ENCODE peak calls at places on chromosomes 7 and 10, in six cellular contexts. S, V, G, X, U and B are unnamed samples.

GRCh38 chr7:50531928-50532327 is 33.3 kb downstream of the DDC start:
- DNase-seq in S (no peak), V (no peak), G (peak), X (no peak), U (peak), B (no peak)

GRCh38 chr7:30202671-30203070 is 67.9 kb downstream of the MTURN start:
- DNase-seq in S (no peak), V (peak), G (no peak), X (no peak), U (no peak), B (no peak)

GRCh38 chr7:31443457-31443856 is 70.4 kb upstream of the ITPRID1 start:
- DNase-seq in S (no peak), V (peak), G (peak), X (no peak), U (peak), B (peak)

GRCh38 chr10:106133451-106133850 is 1031.1 kb downstream of the SORCS1 start:
- DNase-seq in S (no peak), V (no peak), G (no peak), X (no peak), U (no peak), B (no peak)

GRCh38 chr7:27205325-27206280 is 5.7 kb upstream of the HOXA13 start:
- DNase-seq in S (peak), V (peak), G (no peak), X (peak), U (peak), B (no peak)

GRCh38 chr7:80288175-80289122 is 153.8 kb downstream of the GNAI1 start:
- DNase-seq in S (no peak), V (no peak), G (peak), X (no peak), U (peak), B (no peak)

GRCh38 chr10:57218382-57218781 is 857.3 kb upstream of the ZWINT start:
- DNase-seq in S (no peak), V (no peak), G (no peak), X (no peak), U (peak), B (no peak)

GRCh38 chr10:89692416-89692815 is 9.0 kb upstream of the KIF20B start:
- DNase-seq in S (no peak), V (no peak), G (no peak), X (no peak), U (no peak), B (no peak)

GRCh38 chr10:125103466-125104377 is 56.6 kb downstream of the CTBP2 start:
- DNase-seq in S (no peak), V (no peak), G (no peak), X (no peak), U (no peak), B (no peak)

GRCh38 chr7:155824195-155824915 is 12.1 kb upstream of the SHH start:
- DNase-seq in S (peak), V (no peak), G (peak), X (no peak), U (peak), B (no peak)

GRCh38 chr7:119572541-119572940 is 700.4 kb upstream of the KCND2 start:
- DNase-seq in S (no peak), V (no peak), G (no peak), X (no peak), U (no peak), B (no peak)

GRCh38 chr10:54372164-54372563 is 428.9 kb downstream of the PCDH15 start:
- DNase-seq in S (no peak), V (no peak), G (no peak), X (no peak), U (no peak), B (no peak)

GRCh38 chr7:32506266-32507054 is 11.2 kb downstream of the AVL9 start:
- DNase-seq in S (no peak), V (no peak), G (peak), X (no peak), U (peak), B (no peak)

GRCh38 chr7:84912993-84913635 is 273.7 kb downstream of the SEMA3D start:
- DNase-seq in S (no peak), V (no peak), G (peak), X (no peak), U (peak), B (no peak)

GRCh38 chr7:55060690-55061414 is 42.0 kb downstream of the EGFR start:
- DNase-seq in S (no peak), V (no peak), G (peak), X (no peak), U (no peak), B (no peak)

GRCh38 chr7:24882989-24883631 is 96.9 kb downstream of the OSBPL3 start:
- DNase-seq in S (no peak), V (no peak), G (peak), X (no peak), U (peak), B (no peak)

GRCh38 chr10:20970044-20970443 is 72.9 kb upstream of the NEBL start:
- DNase-seq in S (no peak), V (no peak), G (peak), X (no peak), U (peak), B (no peak)

GRCh38 chr10:29657719-29658274 is 23.0 kb upstream of the SVIL start:
- DNase-seq in S (no peak), V (no peak), G (peak), X (no peak), U (no peak), B (no peak)

GRCh38 chr7:131950758-131951157 is 394.3 kb upstream of the PODXL start:
- DNase-seq in S (no peak), V (no peak), G (peak), X (no peak), U (no peak), B (no peak)

GRCh38 chr7:115851291-115851690 is 179.3 kb downstream of the TFEC start:
- DNase-seq in S (no peak), V (peak), G (peak), X (no peak), U (peak), B (no peak)

GRCh38 chr10:11602919-11603523 is 8.4 kb downstream of the USP6NL start:
- DNase-seq in S (no peak), V (no peak), G (peak), X (no peak), U (peak), B (no peak)
- H3K9ac ChIP-seq in S (no peak), V (no peak), G (no peak), X (no peak), U (no peak), B (no peak)

GRCh38 chr10:6240254-6240653 is 37.5 kb downstream of the PFKFB3 start:
- DNase-seq in S (no peak), V (no peak), G (no peak), X (no peak), U (no peak), B (no peak)

GRCh38 chr10:6236349-6237188 is 33.8 kb downstream of the PFKFB3 start:
- DNase-seq in S (no peak), V (no peak), G (peak), X (no peak), U (no peak), B (no peak)

GRCh38 chr10:6242089-6242488 is 39.4 kb downstream of the PFKFB3 start:
- DNase-seq in S (no peak), V (no peak), G (no peak), X (no peak), U (no peak), B (no peak)

GRCh38 chr10:6237189-6237496 is 34.4 kb downstream of the PFKFB3 start:
- DNase-seq in S (no peak), V (no peak), G (no peak), X (no peak), U (no peak), B (no peak)

GRCh38 chr10:6239213-6239991 is 36.7 kb downstream of the PFKFB3 start:
- DNase-seq in S (no peak), V (no peak), G (peak), X (no peak), U (peak), B (peak)
- H3K9ac ChIP-seq in S (no peak), V (no peak), G (no peak), X (no peak), U (no peak), B (no peak)

DNA sequence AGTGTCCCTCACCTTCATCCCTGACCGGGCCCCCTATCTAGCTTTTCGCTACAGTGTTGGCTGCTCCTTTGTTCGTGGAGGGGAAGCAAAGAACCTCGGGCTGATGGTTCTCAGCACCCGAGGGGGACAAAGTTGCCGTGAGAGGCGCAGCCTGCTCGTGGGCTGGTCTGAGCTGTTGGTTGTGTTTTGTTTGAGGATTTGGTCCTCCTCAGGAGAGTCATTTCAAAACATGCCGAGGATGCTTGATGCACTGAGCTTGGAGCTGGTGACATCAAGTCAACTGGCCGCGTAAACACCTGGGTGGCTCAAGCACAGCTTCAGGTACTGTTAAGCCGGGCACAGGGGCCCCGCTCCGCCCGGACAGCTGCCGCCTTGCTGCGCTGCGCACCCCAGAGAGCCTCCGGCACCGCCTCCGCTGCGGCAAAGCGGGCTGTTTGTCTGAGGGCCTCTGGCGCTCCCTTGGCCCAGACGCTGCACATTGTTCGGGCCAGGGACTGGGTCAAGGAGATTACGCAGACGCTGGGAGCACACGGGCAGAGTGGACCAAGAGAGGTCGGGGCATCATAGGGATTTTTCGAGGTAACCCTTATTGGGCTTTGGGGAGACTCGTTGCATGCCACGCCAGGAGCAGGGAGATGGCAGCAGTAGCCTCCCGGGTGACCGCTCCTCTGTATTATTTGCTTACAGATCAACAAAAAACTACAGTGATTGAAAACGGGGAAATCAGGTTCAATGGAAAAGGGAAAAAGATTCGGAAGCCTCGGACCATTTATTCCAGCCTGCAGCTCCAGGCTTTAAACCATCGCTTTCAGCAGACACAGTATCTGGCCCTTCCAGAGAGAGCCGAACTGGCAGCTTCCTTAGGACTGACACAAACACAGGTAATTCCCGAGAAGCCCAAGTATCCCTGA is 1.9 kb downstream of the DLX6 start:
- DNase-seq in S (no peak), V (peak), G (no peak), X (peak), U (no peak), B (no peak)
- H3K9ac ChIP-seq in S (no peak), V (no peak), G (no peak), X (no peak), U (no peak), B (no peak)

DNA sequence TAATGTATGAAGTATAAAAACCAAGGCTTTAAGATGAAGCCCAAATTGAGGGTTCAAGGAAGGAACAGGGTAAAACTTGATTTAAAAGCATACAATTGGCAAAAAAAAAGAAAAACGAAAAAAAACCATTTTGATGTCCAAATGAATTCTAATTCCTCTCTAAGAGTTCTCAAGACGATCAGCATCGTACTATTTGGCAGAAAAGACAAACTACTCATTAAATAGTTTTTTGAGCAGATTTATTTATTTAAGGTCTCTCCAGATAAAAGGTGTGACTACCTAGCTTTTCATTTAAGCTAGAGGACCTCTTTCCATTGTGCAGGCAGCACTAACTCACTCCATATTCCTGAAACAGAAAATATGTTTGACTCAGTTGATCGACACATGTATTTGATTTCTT is 245.0 kb downstream of the KIAA1217 start:
- DNase-seq in S (no peak), V (no peak), G (no peak), X (no peak), U (no peak), B (no peak)
- H3K9ac ChIP-seq in S (no peak), V (no peak), G (no peak), X (no peak), U (no peak), B (no peak)

GRCh38 chr10:82924711-82925110 is 1049.7 kb downstream of the NRG3 start:
- DNase-seq in S (no peak), V (no peak), G (no peak), X (no peak), U (no peak), B (no peak)
- H3K9ac ChIP-seq in S (no peak), V (no peak), G (no peak), X (no peak), U (no peak), B (no peak)

GRCh38 chr7:74272305-74273038 is 16.7 kb upstream of the CLIP2 start:
- DNase-seq in S (peak), V (no peak), G (peak), X (no peak), U (peak), B (no peak)
- H3K9ac ChIP-seq in S (peak), V (no peak), G (peak), X (no peak), U (peak), B (no peak)

GRCh38 chr10:128180843-128181242 is 54.6 kb upstream of the MKI67 start:
- DNase-seq in S (no peak), V (no peak), G (no peak), X (no peak), U (no peak), B (peak)
- H3K9ac ChIP-seq in S (no peak), V (no peak), G (no peak), X (no peak), U (no peak), B (peak)

DNA sequence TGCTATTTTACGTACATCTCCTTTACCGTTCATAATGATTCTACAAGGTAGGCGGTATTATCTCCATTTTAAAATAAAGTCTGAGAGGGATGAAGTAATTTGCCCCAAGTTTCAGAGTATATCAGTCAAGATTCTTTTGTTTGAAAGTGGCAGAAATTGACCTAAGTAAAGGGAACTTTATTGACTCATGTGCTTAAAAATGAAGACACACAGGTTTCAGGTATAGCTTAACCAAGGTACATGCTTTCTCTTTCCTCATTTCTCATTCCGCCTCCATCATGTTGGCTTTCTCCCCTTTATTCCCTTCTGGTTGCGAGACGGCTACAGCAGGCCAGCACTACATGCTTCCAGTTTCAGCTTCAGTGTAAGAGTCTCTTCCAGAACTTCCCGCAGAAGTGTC is 77.5 kb downstream of the NOC3L start:
- DNase-seq in S (no peak), V (no peak), G (no peak), X (no peak), U (no peak), B (no peak)
- H3K9ac ChIP-seq in S (no peak), V (no peak), G (no peak), X (no peak), U (no peak), B (no peak)

DNA sequence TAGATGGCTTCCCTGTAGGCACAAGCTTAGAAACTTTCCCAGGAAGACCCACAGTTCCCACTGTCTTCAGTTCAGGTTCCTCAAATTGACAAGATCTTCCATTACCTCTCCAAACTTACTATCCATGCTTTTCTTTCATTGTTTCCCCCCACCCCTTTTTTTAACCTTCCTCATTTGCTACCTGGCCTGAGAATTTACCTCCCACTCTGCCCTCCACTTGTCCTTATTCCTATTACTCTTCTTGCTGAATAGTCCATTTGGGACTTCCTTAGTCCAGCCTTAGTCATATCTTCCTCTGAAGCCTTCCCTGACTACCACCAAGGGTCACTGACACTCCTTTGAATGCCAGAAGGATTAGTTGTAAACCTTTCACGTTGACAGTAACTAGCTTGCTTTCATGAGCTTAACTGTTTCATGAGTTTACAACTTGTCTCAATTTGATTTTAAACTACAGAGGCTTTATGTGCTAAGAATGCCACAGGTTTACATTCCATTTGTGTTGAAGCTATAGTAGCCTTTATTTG is 1.2 kb upstream of the CALU start:
- DNase-seq in S (no peak), V (peak), G (peak), X (no peak), U (peak), B (no peak)
- H3K9ac ChIP-seq in S (peak), V (no peak), G (peak), X (no peak), U (peak), B (no peak)

DNA sequence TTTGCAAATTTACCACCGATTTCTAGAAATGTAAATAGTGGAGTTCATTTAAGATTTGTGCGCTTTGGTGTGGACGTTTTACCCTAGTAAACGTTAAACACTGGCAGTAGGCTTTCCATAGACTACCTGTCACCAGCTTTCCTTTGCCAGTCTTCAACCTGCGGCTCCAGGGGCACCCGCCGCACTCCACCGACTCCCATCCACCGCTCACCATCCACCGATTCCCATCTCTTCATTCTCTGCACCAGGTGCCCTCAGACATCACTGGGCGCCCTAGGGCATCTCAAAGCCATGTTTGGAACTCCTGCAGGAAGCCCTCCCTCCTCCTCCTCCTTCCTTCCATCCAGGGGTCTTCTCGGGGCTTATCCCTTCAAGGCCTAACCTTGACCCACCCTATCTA is 1.4 kb upstream of the AP5Z1 start:
- DNase-seq in S (no peak), V (no peak), G (no peak), X (no peak), U (no peak), B (no peak)
- H3K9ac ChIP-seq in S (peak), V (no peak), G (peak), X (no peak), U (no peak), B (peak)